ENCODE peak calls at places on chromosomes 4 and X, in four cellular contexts. L, R, O and U are unnamed samples.

GRCh38 chrX:139798701-139799100 is 90.7 kb upstream of the MCF2 start:
- DNase-seq in L (no peak), O (no peak), R (no peak), U (no peak)

GRCh38 chr4:163863082-163863481 is 368.6 kb downstream of the TMA16 start:
- DNase-seq in O (no peak), R (no peak), L (no peak), U (no peak)

GRCh38 chrX:37817579-37817978 is 29.8 kb downstream of the DYNLT3 start:
- DNase-seq in R (no peak), O (no peak), L (no peak), U (no peak)

GRCh38 chr4:7043521-7044414 is 596 bp downstream of the TADA2B start:
- DNase-seq in O (peak; percentile 38), R (peak; percentile 34), L (peak; percentile 44), U (peak; percentile 64)

GRCh38 chr4:122824616-122825015 is 2.0 kb upstream of the FGF2 start:
- DNase-seq in O (peak; percentile 20), L (no peak), R (no peak), U (no peak)

GRCh38 chr4:10897076-10897475 is 212.5 kb upstream of the CLNK start:
- DNase-seq in O (no peak), L (no peak), R (no peak), U (no peak)

GRCh38 chr4:11079171-11079570 is 349.5 kb downstream of the HS3ST1 start:
- DNase-seq in L (no peak), O (no peak), R (no peak), U (no peak)

GRCh38 chr4:12260453-12260852 is 831.8 kb upstream of the HS3ST1 start:
- DNase-seq in O (no peak), L (no peak), R (no peak), U (no peak)

GRCh38 chr4:152079543-152080293 is 318.9 kb upstream of the GATB start:
- DNase-seq in R (no peak), O (no peak), L (peak; percentile 55), U (no peak)

GRCh38 chrX:74535633-74536141 is 78.7 kb downstream of the RLIM start:
- DNase-seq in L (peak; percentile 18), O (peak; percentile 66), R (no peak), U (peak; percentile 82)

GRCh38 chrX:149495573-149496071 is 9.5 kb downstream of the IDS start:
- DNase-seq in L (no peak), R (no peak), O (peak; percentile 69), U (no peak)